ENCODE peak calls at places on chromosome 12, in four cellular contexts. J, N, Y and G are unnamed samples.

GRCh38 chr12:113697646-113698504 is 226.2 kb upstream of the LHX5 start:
- DNase-seq in J (no peak), Y (no peak), N (no peak), G (no peak)

GRCh38 chr12:8493084-8493483 is 20.2 kb upstream of the CLEC4D start:
- DNase-seq in Y (peak), N (no peak), J (no peak), G (no peak)

GRCh38 chr12:19095869-19096480 is 33.6 kb upstream of the PLEKHA5 start:
- DNase-seq in J (no peak), N (peak), Y (no peak), G (no peak)

GRCh38 chr12:32671930-32672785 is 6.9 kb upstream of the DNM1L start:
- DNase-seq in J (no peak), N (peak), Y (no peak), G (no peak)

GRCh38 chr12:54749191-54749818 is 101.1 kb upstream of the DCD start:
- DNase-seq in N (peak), Y (peak), J (no peak), G (no peak)

GRCh38 chr12:99619389-99620158 is 28.0 kb upstream of the GARIN6 start:
- DNase-seq in J (no peak), Y (no peak), N (peak), G (no peak)

GRCh38 chr12:124338448-124338847 is 43.6 kb downstream of the RFLNA start:
- DNase-seq in N (no peak), J (no peak), Y (no peak), G (no peak)

GRCh38 chr12:18631339-18631738 is 106.5 kb downstream of the PLCZ1 start:
- DNase-seq in J (no peak), N (no peak), Y (no peak), G (no peak)

GRCh38 chr12:6285063-6285477 is 25.4 kb upstream of the PLEKHG6 start:
- DNase-seq in Y (peak), N (peak), J (no peak), G (peak)

GRCh38 chr12:11651785-11652184 is 2.3 kb downstream of the ETV6 start:
- DNase-seq in Y (no peak), N (no peak), J (no peak), G (no peak)

GRCh38 chr12:97572220-97572619 is 109.6 kb downstream of the RMST start:
- DNase-seq in Y (no peak), J (no peak), N (no peak), G (no peak)

GRCh38 chr12:106170285-106170684 is 31.5 kb upstream of the NUAK1 start:
- DNase-seq in J (no peak), N (peak), Y (no peak), G (no peak)

GRCh38 chr12:117151195-117152031 is 38.9 kb downstream of the FBXO21 start:
- DNase-seq in Y (no peak), N (peak), J (no peak), G (peak)

GRCh38 chr12:62260733-62261683 is 804 bp downstream of the USP15 start:
- DNase-seq in Y (peak), N (peak), J (no peak), G (no peak)

GRCh38 chr12:109058773-109059172 is 6.4 kb downstream of the USP30 start:
- DNase-seq in N (no peak), J (no peak), Y (no peak), G (no peak)

GRCh38 chr12:12951504-12951903 is 466 bp downstream of the GPRC5D start:
- DNase-seq in Y (no peak), J (no peak), N (no peak), G (no peak)

GRCh38 chr12:130083002-130083401 is 79.3 kb upstream of the FZD10 start:
- DNase-seq in Y (no peak), N (no peak), J (no peak), G (no peak)

GRCh38 chr12:67752226-67752732 is 103.7 kb downstream of the DYRK2 start:
- DNase-seq in N (no peak), Y (no peak), J (no peak), G (no peak)

GRCh38 chr12:67045650-67046049 is 223.5 kb upstream of the CAND1 start:
- DNase-seq in N (no peak), J (no peak), Y (no peak), G (no peak)

GRCh38 chr12:1289371-1290155 is 298.5 kb downstream of the ERC1 start:
- DNase-seq in J (no peak), Y (no peak), N (no peak), G (no peak)

GRCh38 chr12:9273276-9273675 is 65.1 kb upstream of the PZP start:
- DNase-seq in Y (no peak), J (no peak), N (no peak), G (no peak)

GRCh38 chr12:72012874-72013273 is 74.2 kb downstream of the TPH2 start:
- DNase-seq in Y (no peak), N (no peak), J (no peak), G (no peak)

GRCh38 chr12:64890873-64891468 is 66.5 kb downstream of the TBC1D30 start:
- DNase-seq in J (no peak), Y (no peak), N (peak), G (no peak)

GRCh38 chr12:45208604-45209487 is 7.0 kb upstream of the ANO6 start:
- DNase-seq in N (peak), J (no peak), Y (no peak), G (no peak)

GRCh38 chr12:104578453-104578852 is 121.7 kb downstream of the CHST11 start:
- DNase-seq in N (peak), Y (no peak), J (no peak), G (no peak)

GRCh38 chr12:57138526-57139272 is 8.7 kb downstream of the LRP1-AS start:
- DNase-seq in N (no peak), J (peak), Y (no peak), G (no peak)

GRCh38 chr12:5503371-5503770 is 71.5 kb downstream of the NTF3 start:
- DNase-seq in J (no peak), Y (no peak), N (no peak), G (no peak)

GRCh38 chr12:13661005-13661887 is 320.2 kb downstream of the GRIN2B start:
- DNase-seq in J (no peak), Y (peak), N (peak), G (peak)

GRCh38 chr12:108479364-108480070 is 35.6 kb upstream of the FICD start:
- DNase-seq in Y (no peak), N (no peak), J (no peak), G (no peak)

GRCh38 chr12:4506870-4507269 is 31.8 kb upstream of the RAD51AP1 start:
- DNase-seq in Y (no peak), N (peak), J (no peak), G (no peak)

GRCh38 chr12:12835378-12836145 is 22.4 kb downstream of the DDX47 start:
- DNase-seq in N (peak), J (no peak), Y (no peak), G (no peak)

GRCh38 chr12:77625441-77625840 is 205.3 kb upstream of the NAV3 start:
- DNase-seq in N (peak), J (no peak), Y (no peak), G (no peak)

GRCh38 chr12:64567570-64567969 is 42.7 kb upstream of the RASSF3 start:
- DNase-seq in J (no peak), N (no peak), Y (no peak), G (no peak)